ENCODE peak calls at places on chromosome 15, in four cellular contexts. One of them, this sample, is unnamed.

GRCh38 chr15:85831415-85832113 is 36.8 kb upstream of the KLHL25 start:
- DNase-seq in germinal center: no peak
- DNase-seq in kidney: peak
- DNase-seq in cardiac muscle cell: peak
- DNase-seq in this sample: peak

GRCh38 chr15:97747342-97747741 is 213.2 kb upstream of the ARRDC4 start:
- DNase-seq in kidney: no peak
- DNase-seq in cardiac muscle cell: no peak
- DNase-seq in germinal center: no peak
- DNase-seq in this sample: no peak

GRCh38 chr15:84797801-84798200 is 19.4 kb upstream of the ALPK3 start:
- DNase-seq in cardiac muscle cell: no peak
- DNase-seq in germinal center: no peak
- DNase-seq in kidney: no peak
- DNase-seq in this sample: no peak

GRCh38 chr15:52652984-52653383 is 26.2 kb downstream of the ATOSA start:
- DNase-seq in kidney: no peak
- DNase-seq in germinal center: no peak
- DNase-seq in cardiac muscle cell: peak
- DNase-seq in this sample: no peak

GRCh38 chr15:75036269-75036668 is 12.9 kb downstream of the PPCDC start:
- DNase-seq in cardiac muscle cell: no peak
- DNase-seq in germinal center: no peak
- DNase-seq in kidney: no peak
- DNase-seq in this sample: no peak

GRCh38 chr15:86362556-86362955 is 282.9 kb downstream of the AGBL1 start:
- DNase-seq in cardiac muscle cell: no peak
- DNase-seq in kidney: no peak
- DNase-seq in germinal center: no peak
- DNase-seq in this sample: no peak

GRCh38 chr15:84702961-84703482 is 12.9 kb downstream of the SEC11A start:
- DNase-seq in kidney: no peak
- DNase-seq in germinal center: no peak
- DNase-seq in cardiac muscle cell: peak
- DNase-seq in this sample: peak

GRCh38 chr15:95024388-95024787 is 793.0 kb downstream of the MCTP2 start:
- DNase-seq in cardiac muscle cell: peak
- DNase-seq in germinal center: no peak
- DNase-seq in kidney: no peak
- DNase-seq in this sample: peak

GRCh38 chr15:52095597-52096262 is 16.8 kb downstream of the BCL2L10 start:
- DNase-seq in germinal center: no peak
- DNase-seq in kidney: no peak
- DNase-seq in cardiac muscle cell: peak
- DNase-seq in this sample: no peak

GRCh38 chr15:51074926-51075325 is 19.8 kb downstream of the TNFAIP8L3 start:
- DNase-seq in cardiac muscle cell: no peak
- DNase-seq in kidney: no peak
- DNase-seq in germinal center: no peak
- DNase-seq in this sample: no peak

GRCh38 chr15:52735231-52736089 is 54.7 kb downstream of the ONECUT1 start:
- DNase-seq in kidney: no peak
- DNase-seq in germinal center: peak
- DNase-seq in cardiac muscle cell: peak
- DNase-seq in this sample: peak

GRCh38 chr15:44010114-44010513 is 183.3 kb downstream of the WDR76 start:
- DNase-seq in germinal center: no peak
- DNase-seq in kidney: no peak
- DNase-seq in cardiac muscle cell: peak
- DNase-seq in this sample: no peak

GRCh38 chr15:66876423-66876730 is 174.3 kb downstream of the SMAD6 start:
- DNase-seq in kidney: no peak
- DNase-seq in germinal center: no peak
- DNase-seq in cardiac muscle cell: no peak
- DNase-seq in this sample: no peak

GRCh38 chr15:67024322-67024997 is 40.9 kb upstream of the SMAD3 start:
- DNase-seq in kidney: peak
- DNase-seq in cardiac muscle cell: peak
- DNase-seq in germinal center: no peak
- DNase-seq in this sample: peak

GRCh38 chr15:40928351-40928974 is 677 bp upstream of the DLL4 start:
- DNase-seq in kidney: peak
- DNase-seq in germinal center: no peak
- DNase-seq in cardiac muscle cell: no peak
- DNase-seq in this sample: peak

GRCh38 chr15:28182731-28183130 is 83.6 kb upstream of the OCA2 start:
- DNase-seq in cardiac muscle cell: no peak
- DNase-seq in germinal center: no peak
- DNase-seq in kidney: no peak
- DNase-seq in this sample: no peak

GRCh38 chr15:88448991-88449461 is 18.2 kb downstream of the MRPL46 start:
- DNase-seq in germinal center: no peak
- DNase-seq in kidney: no peak
- DNase-seq in cardiac muscle cell: no peak
- DNase-seq in this sample: peak